ENCODE peak calls at places on chromosomes 2 and 18, in six cellular contexts. One of them, this sample, is unnamed.

GRCh38 chr2:197500503-197501179 is 462 bp downstream of the HSPE1 start:
- DNase-seq in T-helper 22 cell: no peak
- DNase-seq in T-helper 2 cell: no peak
- DNase-seq in iPS DF 6.9: no peak
- DNase-seq in kidney glomerular epithelial cell: no peak
- DNase-seq in cardiac muscle cell: peak; percentile 18
- DNase-seq in this sample: no peak

GRCh38 chr18:49723648-49724180 is 89.6 kb downstream of the ACAA2 start:
- DNase-seq in T-helper 2 cell: no peak
- DNase-seq in iPS DF 6.9: no peak
- DNase-seq in cardiac muscle cell: peak; percentile 77
- DNase-seq in T-helper 22 cell: no peak
- DNase-seq in kidney glomerular epithelial cell: peak; percentile 72
- DNase-seq in this sample: no peak

GRCh38 chr18:58668897-58669296 is 2.4 kb upstream of the MALT1 start:
- DNase-seq in cardiac muscle cell: no peak
- DNase-seq in T-helper 2 cell: no peak
- DNase-seq in T-helper 22 cell: no peak
- DNase-seq in kidney glomerular epithelial cell: no peak
- DNase-seq in iPS DF 6.9: no peak
- DNase-seq in this sample: no peak

GRCh38 chr2:42200534-42201227 is 31.5 kb downstream of the EML4 start:
- DNase-seq in cardiac muscle cell: peak; percentile 84
- DNase-seq in kidney glomerular epithelial cell: no peak
- DNase-seq in T-helper 2 cell: no peak
- DNase-seq in iPS DF 6.9: no peak
- DNase-seq in T-helper 22 cell: no peak
- DNase-seq in this sample: no peak

GRCh38 chr2:12807907-12808810 is 91.4 kb downstream of the TRIB2 start:
- DNase-seq in kidney glomerular epithelial cell: no peak
- DNase-seq in cardiac muscle cell: peak; percentile 74
- DNase-seq in T-helper 22 cell: no peak
- DNase-seq in iPS DF 6.9: no peak
- DNase-seq in T-helper 2 cell: no peak
- DNase-seq in this sample: no peak

GRCh38 chr2:148751907-148752306 is 107.4 kb downstream of the EPC2 start:
- DNase-seq in cardiac muscle cell: no peak
- DNase-seq in T-helper 2 cell: no peak
- DNase-seq in T-helper 22 cell: no peak
- DNase-seq in kidney glomerular epithelial cell: no peak
- DNase-seq in iPS DF 6.9: no peak
- DNase-seq in this sample: no peak

GRCh38 chr2:68742638-68743037 is 8.0 kb downstream of the ARHGAP25 start:
- DNase-seq in iPS DF 6.9: no peak
- DNase-seq in T-helper 2 cell: no peak
- DNase-seq in T-helper 22 cell: no peak
- DNase-seq in kidney glomerular epithelial cell: no peak
- DNase-seq in cardiac muscle cell: no peak
- DNase-seq in this sample: no peak

GRCh38 chr2:73290049-73290839 is 3.1 kb downstream of the EGR4 start:
- DNase-seq in T-helper 2 cell: no peak
- DNase-seq in iPS DF 6.9: no peak
- DNase-seq in kidney glomerular epithelial cell: peak; percentile 25
- DNase-seq in T-helper 22 cell: no peak
- DNase-seq in cardiac muscle cell: peak; percentile 56
- DNase-seq in this sample: peak; percentile 51

GRCh38 chr2:238689871-238690672 is 157.8 kb upstream of the TWIST2 start:
- DNase-seq in cardiac muscle cell: no peak
- DNase-seq in kidney glomerular epithelial cell: no peak
- DNase-seq in T-helper 2 cell: no peak
- DNase-seq in T-helper 22 cell: no peak
- DNase-seq in iPS DF 6.9: no peak
- DNase-seq in this sample: no peak

GRCh38 chr2:101679037-101679726 is 18.3 kb upstream of the MAP4K4 start:
- DNase-seq in T-helper 2 cell: no peak
- DNase-seq in iPS DF 6.9: no peak
- DNase-seq in cardiac muscle cell: peak; percentile 87
- DNase-seq in T-helper 22 cell: no peak
- DNase-seq in kidney glomerular epithelial cell: no peak
- DNase-seq in this sample: no peak

GRCh38 chr18:48027401-48027931 is 97.0 kb upstream of the SMAD2 start:
- DNase-seq in cardiac muscle cell: peak; percentile 64
- DNase-seq in T-helper 22 cell: no peak
- DNase-seq in iPS DF 6.9: no peak
- DNase-seq in T-helper 2 cell: no peak
- DNase-seq in kidney glomerular epithelial cell: no peak
- DNase-seq in this sample: no peak

GRCh38 chr2:177832611-177833133 is 239.9 kb downstream of the PDE11A start:
- DNase-seq in kidney glomerular epithelial cell: no peak
- DNase-seq in cardiac muscle cell: no peak
- DNase-seq in T-helper 22 cell: no peak
- DNase-seq in T-helper 2 cell: no peak
- DNase-seq in iPS DF 6.9: no peak
- DNase-seq in this sample: no peak

GRCh38 chr2:53569957-53570727 is 197.5 kb upstream of the CHAC2 start:
- DNase-seq in iPS DF 6.9: no peak
- DNase-seq in kidney glomerular epithelial cell: no peak
- DNase-seq in cardiac muscle cell: no peak
- DNase-seq in T-helper 2 cell: no peak
- DNase-seq in T-helper 22 cell: no peak
- DNase-seq in this sample: no peak

GRCh38 chr2:177165103-177165583 is 47.5 kb upstream of the HNRNPA3 start:
- DNase-seq in cardiac muscle cell: peak; percentile 71
- DNase-seq in T-helper 2 cell: no peak
- DNase-seq in iPS DF 6.9: no peak
- DNase-seq in T-helper 22 cell: no peak
- DNase-seq in kidney glomerular epithelial cell: peak; percentile 57
- DNase-seq in this sample: peak; percentile 58

GRCh38 chr2:16211341-16211740 is 271.0 kb downstream of the MYCN start:
- DNase-seq in T-helper 2 cell: no peak
- DNase-seq in kidney glomerular epithelial cell: no peak
- DNase-seq in iPS DF 6.9: no peak
- DNase-seq in T-helper 22 cell: no peak
- DNase-seq in cardiac muscle cell: no peak
- DNase-seq in this sample: no peak

GRCh38 chr2:202790676-202791075 is 80.9 kb downstream of the ICA1L start:
- DNase-seq in T-helper 2 cell: no peak
- DNase-seq in kidney glomerular epithelial cell: no peak
- DNase-seq in cardiac muscle cell: no peak
- DNase-seq in iPS DF 6.9: no peak
- DNase-seq in T-helper 22 cell: no peak
- DNase-seq in this sample: no peak

GRCh38 chr18:38981382-38981781 is 1415.8 kb upstream of the CELF4 start:
- DNase-seq in T-helper 2 cell: no peak
- DNase-seq in iPS DF 6.9: no peak
- DNase-seq in kidney glomerular epithelial cell: no peak
- DNase-seq in T-helper 22 cell: no peak
- DNase-seq in cardiac muscle cell: no peak
- DNase-seq in this sample: no peak

GRCh38 chr2:196459539-196459938 is 180.0 kb upstream of the CCDC150 start:
- DNase-seq in T-helper 22 cell: no peak
- DNase-seq in T-helper 2 cell: no peak
- DNase-seq in iPS DF 6.9: no peak
- DNase-seq in kidney glomerular epithelial cell: peak; percentile 12
- DNase-seq in cardiac muscle cell: peak; percentile 85
- DNase-seq in this sample: no peak

GRCh38 chr2:66534461-66534860 is 99.5 kb downstream of the MEIS1 start:
- DNase-seq in iPS DF 6.9: no peak
- DNase-seq in kidney glomerular epithelial cell: peak; percentile 56
- DNase-seq in T-helper 22 cell: no peak
- DNase-seq in cardiac muscle cell: no peak
- DNase-seq in T-helper 2 cell: no peak
- DNase-seq in this sample: no peak

GRCh38 chr2:160893581-160893980 is 266.6 kb upstream of the TANK start:
- DNase-seq in cardiac muscle cell: no peak
- DNase-seq in kidney glomerular epithelial cell: no peak
- DNase-seq in iPS DF 6.9: no peak
- DNase-seq in T-helper 22 cell: no peak
- DNase-seq in T-helper 2 cell: no peak
- DNase-seq in this sample: no peak

GRCh38 chr2:222965555-222965954 is 86.4 kb upstream of the KCNE4 start:
- DNase-seq in iPS DF 6.9: no peak
- DNase-seq in T-helper 22 cell: no peak
- DNase-seq in T-helper 2 cell: no peak
- DNase-seq in cardiac muscle cell: no peak
- DNase-seq in kidney glomerular epithelial cell: no peak
- DNase-seq in this sample: no peak

GRCh38 chr18:59952283-59953007 is 52.6 kb downstream of the PMAIP1 start:
- DNase-seq in cardiac muscle cell: no peak
- DNase-seq in kidney glomerular epithelial cell: no peak
- DNase-seq in T-helper 22 cell: no peak
- DNase-seq in iPS DF 6.9: no peak
- DNase-seq in T-helper 2 cell: no peak
- DNase-seq in this sample: no peak

GRCh38 chr18:8943900-8944870 is 158.3 kb upstream of the NDUFV2 start:
- DNase-seq in cardiac muscle cell: peak; percentile 79
- DNase-seq in iPS DF 6.9: no peak
- DNase-seq in T-helper 22 cell: no peak
- DNase-seq in T-helper 2 cell: no peak
- DNase-seq in kidney glomerular epithelial cell: peak; percentile 74
- DNase-seq in this sample: no peak

GRCh38 chr2:136378712-136379595 is 261.0 kb upstream of the CXCR4 start:
- DNase-seq in kidney glomerular epithelial cell: peak; percentile 59
- DNase-seq in T-helper 22 cell: peak; percentile 42
- DNase-seq in iPS DF 6.9: peak; percentile 43
- DNase-seq in T-helper 2 cell: no peak
- DNase-seq in cardiac muscle cell: peak; percentile 68
- DNase-seq in this sample: peak; percentile 74

GRCh38 chr2:10963155-10963554 is 51.4 kb downstream of the KCNF1 start:
- DNase-seq in T-helper 2 cell: no peak
- DNase-seq in T-helper 22 cell: no peak
- DNase-seq in iPS DF 6.9: no peak
- DNase-seq in cardiac muscle cell: peak; percentile 23
- DNase-seq in kidney glomerular epithelial cell: no peak
- DNase-seq in this sample: no peak

GRCh38 chr2:25808006-25808383 is 70.3 kb downstream of the ASXL2 start:
- DNase-seq in T-helper 2 cell: no peak
- DNase-seq in cardiac muscle cell: no peak
- DNase-seq in iPS DF 6.9: no peak
- DNase-seq in T-helper 22 cell: no peak
- DNase-seq in kidney glomerular epithelial cell: no peak
- DNase-seq in this sample: no peak

GRCh38 chr2:234955091-234955511 is 3.3 kb downstream of the SH3BP4 start:
- DNase-seq in cardiac muscle cell: no peak
- DNase-seq in T-helper 22 cell: no peak
- DNase-seq in T-helper 2 cell: no peak
- DNase-seq in kidney glomerular epithelial cell: no peak
- DNase-seq in iPS DF 6.9: no peak
- DNase-seq in this sample: no peak

GRCh38 chr2:174024524-174025270 is 59.5 kb upstream of the SP3 start:
- DNase-seq in T-helper 2 cell: no peak
- DNase-seq in kidney glomerular epithelial cell: no peak
- DNase-seq in iPS DF 6.9: no peak
- DNase-seq in cardiac muscle cell: peak; percentile 91
- DNase-seq in T-helper 22 cell: no peak
- DNase-seq in this sample: peak; percentile 45

GRCh38 chr2:84846041-84846663 is 34.7 kb downstream of the TRABD2A start:
- DNase-seq in cardiac muscle cell: peak; percentile 63
- DNase-seq in T-helper 2 cell: no peak
- DNase-seq in T-helper 22 cell: peak; percentile 39
- DNase-seq in iPS DF 6.9: no peak
- DNase-seq in kidney glomerular epithelial cell: no peak
- DNase-seq in this sample: no peak

This sample was measured in SK-N-DZ.